ENCODE peak calls at places on chromosome 2, in five cellular contexts. R, H, Q, V and G are unnamed samples.

GRCh38 chr2:86370579-86370978 is 33.2 kb upstream of the REEP1 start:
- DNase-seq in R (no peak), H (no peak), Q (no peak), V (no peak), G (no peak)

GRCh38 chr2:222440670-222441422 is 16.5 kb downstream of the SGPP2 start:
- DNase-seq in R (peak; percentile 80), H (peak; percentile 40), Q (no peak), V (no peak), G (no peak)

GRCh38 chr2:101854877-101855276 is 136.9 kb upstream of the IL1R2 start:
- DNase-seq in R (no peak), H (no peak), Q (no peak), V (no peak), G (no peak)

GRCh38 chr2:23433282-23433681 is 48.3 kb downstream of the KLHL29 start:
- DNase-seq in R (no peak), H (no peak), Q (no peak), V (no peak), G (no peak)

GRCh38 chr2:224865016-224865415 is 148.9 kb upstream of the CCDC195 start:
- DNase-seq in R (no peak), H (no peak), Q (no peak), V (no peak), G (no peak)

GRCh38 chr2:134718095-134718955 is 475 bp downstream of the TMEM163 start:
- DNase-seq in R (no peak), H (peak; percentile 55), Q (peak; percentile 57), V (no peak), G (peak; percentile 44)

GRCh38 chr2:136242687-136243277 is 124.8 kb upstream of the CXCR4 start:
- DNase-seq in R (no peak), H (no peak), Q (no peak), V (no peak), G (no peak)

GRCh38 chr2:239018291-239019192 is 170.7 kb downstream of the TWIST2 start:
- DNase-seq in R (no peak), H (no peak), Q (no peak), V (no peak), G (no peak)

GRCh38 chr2:196242131-196242620 is 70.8 kb upstream of the STK17B start:
- DNase-seq in R (no peak), H (no peak), Q (peak; percentile 96), V (peak; percentile 38), G (no peak)

GRCh38 chr2:236010920-236011685 is 157.1 kb downstream of the GBX2 start:
- DNase-seq in R (no peak), H (no peak), Q (no peak), V (no peak), G (no peak)

GRCh38 chr2:85761946-85762345 is 8.2 kb downstream of the ATOH8 start:
- DNase-seq in R (no peak), H (no peak), Q (no peak), V (no peak), G (no peak)

GRCh38 chr2:183185534-183185933 is 61.3 kb downstream of the NUP35 start:
- DNase-seq in R (no peak), H (no peak), Q (no peak), V (no peak), G (peak; percentile 16)

GRCh38 chr2:26535663-26536275 is 57.8 kb upstream of the OTOF start:
- DNase-seq in R (no peak), H (no peak), Q (no peak), V (no peak), G (no peak)

GRCh38 chr2:59896499-59896898 is 657.0 kb downstream of the BCL11A start:
- DNase-seq in R (no peak), H (no peak), Q (no peak), V (no peak), G (no peak)

GRCh38 chr2:189698020-189698887 is 23.8 kb downstream of the ANKAR start:
- DNase-seq in R (peak; percentile 51), H (no peak), Q (peak; percentile 54), V (no peak), G (peak; percentile 58)

GRCh38 chr2:240569998-240570530 is 1.8 kb downstream of the RNPEPL1 start:
- DNase-seq in R (no peak), H (no peak), Q (no peak), V (no peak), G (no peak)

GRCh38 chr2:241314181-241314932 is 1.1 kb downstream of the HDLBP start:
- DNase-seq in R (peak; percentile 40), H (no peak), Q (peak; percentile 48), V (no peak), G (no peak)

GRCh38 chr2:71798266-71799012 is 345.1 kb downstream of the DYSF start:
- DNase-seq in R (peak; percentile 22), H (peak; percentile 71), Q (peak; percentile 29), V (peak; percentile 20), G (peak; percentile 83)

GRCh38 chr2:181876614-181877063 is 14.9 kb upstream of the ITPRID2 start:
- DNase-seq in R (peak; percentile 68), H (no peak), Q (no peak), V (no peak), G (no peak)

GRCh38 chr2:212549463-212549862 is 10.9 kb upstream of the ERBB4 start:
- DNase-seq in R (no peak), H (no peak), Q (no peak), V (no peak), G (no peak)

GRCh38 chr2:120488531-120488930 is 142.6 kb downstream of the INHBB start:
- DNase-seq in R (no peak), H (no peak), Q (no peak), V (no peak), G (no peak)